ENCODE peak calls at places on chromosomes 5 and 9, in six cellular contexts. One of them, this sample, is unnamed.

GRCh38 chr5:81590498-81591384 is 160.2 kb downstream of the SSBP2 start:
- DNase-seq in DND-41: no peak
- DNase-seq in transverse colon: no peak
- DNase-seq in Caco-2: no peak
- DNase-seq in GM20000: no peak
- DNase-seq in pancreas: no peak
- DNase-seq in this sample: no peak

GRCh38 chr9:72856985-72857631 is 95.7 kb downstream of the ALDH1A1 start:
- DNase-seq in DND-41: peak
- DNase-seq in transverse colon: no peak
- DNase-seq in Caco-2: no peak
- DNase-seq in GM20000: peak
- DNase-seq in pancreas: no peak
- DNase-seq in this sample: peak

GRCh38 chr5:160349249-160349965 is 21.0 kb downstream of the C1QTNF2 start:
- DNase-seq in DND-41: no peak
- DNase-seq in transverse colon: no peak
- DNase-seq in Caco-2: no peak
- DNase-seq in GM20000: no peak
- DNase-seq in pancreas: no peak
- DNase-seq in this sample: no peak

GRCh38 chr5:131994533-131995226 is 16.8 kb downstream of the ACSL6 start:
- DNase-seq in DND-41: peak
- DNase-seq in transverse colon: no peak
- DNase-seq in Caco-2: no peak
- DNase-seq in GM20000: no peak
- DNase-seq in pancreas: no peak
- DNase-seq in this sample: no peak

GRCh38 chr9:114273461-114273881 is 49.4 kb upstream of the ORM1 start:
- DNase-seq in DND-41: no peak
- DNase-seq in transverse colon: no peak
- DNase-seq in Caco-2: peak
- DNase-seq in GM20000: no peak
- DNase-seq in pancreas: no peak
- DNase-seq in this sample: no peak

GRCh38 chr5:23164971-23165370 is 311.8 kb upstream of the CDH12 start:
- DNase-seq in DND-41: no peak
- DNase-seq in transverse colon: no peak
- DNase-seq in Caco-2: no peak
- DNase-seq in GM20000: no peak
- DNase-seq in pancreas: no peak
- DNase-seq in this sample: no peak

GRCh38 chr9:117073539-117074336 is 341.1 kb downstream of the ASTN2 start:
- DNase-seq in DND-41: peak
- DNase-seq in transverse colon: no peak
- DNase-seq in Caco-2: peak
- DNase-seq in GM20000: peak
- DNase-seq in pancreas: no peak
- DNase-seq in this sample: peak

GRCh38 chr9:98142182-98142924 is 23.3 kb upstream of the TRIM14 start:
- DNase-seq in DND-41: no peak
- DNase-seq in transverse colon: peak
- DNase-seq in Caco-2: peak
- DNase-seq in GM20000: peak
- DNase-seq in pancreas: no peak
- DNase-seq in this sample: no peak

DNA sequence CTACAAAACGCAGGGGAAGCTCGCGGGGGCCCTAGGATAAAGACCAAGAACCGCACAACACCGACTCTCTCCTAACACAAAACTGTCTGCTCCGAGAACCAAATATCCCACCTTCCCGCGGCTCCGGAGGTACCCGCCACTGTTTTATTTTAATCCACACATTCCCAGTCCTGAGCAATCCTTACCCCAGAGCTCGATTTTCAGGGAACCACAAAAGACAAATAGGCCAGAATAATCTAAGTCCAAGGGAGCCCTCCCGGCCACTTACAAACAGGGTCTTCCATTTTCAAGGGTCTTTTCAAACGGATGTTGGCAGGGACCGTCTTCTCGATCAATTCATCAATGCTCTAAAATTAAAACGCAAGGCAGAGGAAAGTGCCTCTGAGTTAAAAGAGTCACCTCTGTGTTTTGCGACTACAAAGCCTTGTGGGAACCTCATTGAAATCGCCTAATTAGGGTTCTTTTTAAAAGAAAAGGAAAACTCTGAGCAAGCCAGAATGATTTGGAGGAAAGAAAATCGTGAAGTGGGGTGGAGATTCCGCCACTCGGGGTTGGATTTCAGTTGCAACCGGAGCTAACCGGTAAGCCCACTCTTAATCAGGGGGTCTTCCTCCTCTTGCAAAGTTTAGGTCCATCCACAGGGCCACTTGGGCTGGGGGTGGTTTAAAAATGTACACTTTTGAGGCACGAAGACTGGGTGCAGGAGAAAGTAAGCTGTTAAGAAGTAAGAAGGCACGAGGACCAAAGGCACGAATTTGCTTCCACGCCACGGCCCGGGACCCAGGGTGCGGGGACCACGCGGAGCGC is 980 bp downstream of the GLDC start:
- DNase-seq in DND-41: no peak
- DNase-seq in transverse colon: no peak
- DNase-seq in Caco-2: no peak
- DNase-seq in GM20000: peak
- DNase-seq in pancreas: no peak
- DNase-seq in this sample: no peak
- TF ChIP-seq CTCF in DND-41: no peak
- TF ChIP-seq CTCF in transverse colon: no peak
- TF ChIP-seq CTCF in Caco-2: no peak
- TF ChIP-seq CTCF in GM20000: no peak
- TF ChIP-seq CTCF in pancreas: no peak
- TF ChIP-seq CTCF in this sample: no peak

GRCh38 chr5:61353293-61353692 is 21.2 kb downstream of the ZSWIM6 start:
- DNase-seq in DND-41: no peak
- DNase-seq in transverse colon: no peak
- DNase-seq in Caco-2: no peak
- DNase-seq in GM20000: no peak
- DNase-seq in pancreas: no peak
- DNase-seq in this sample: no peak

GRCh38 chr5:61352612-61353156 is 20.6 kb downstream of the ZSWIM6 start:
- DNase-seq in DND-41: no peak
- DNase-seq in transverse colon: no peak
- DNase-seq in Caco-2: no peak
- DNase-seq in GM20000: no peak
- DNase-seq in pancreas: no peak
- DNase-seq in this sample: no peak

GRCh38 chr5:61362796-61363364 is 30.8 kb downstream of the ZSWIM6 start:
- DNase-seq in DND-41: no peak
- DNase-seq in transverse colon: no peak
- DNase-seq in Caco-2: no peak
- DNase-seq in GM20000: no peak
- DNase-seq in pancreas: no peak
- DNase-seq in this sample: peak

GRCh38 chr5:61354199-61354598 is 22.1 kb downstream of the ZSWIM6 start:
- DNase-seq in DND-41: no peak
- DNase-seq in transverse colon: no peak
- DNase-seq in Caco-2: no peak
- DNase-seq in GM20000: no peak
- DNase-seq in pancreas: no peak
- DNase-seq in this sample: no peak

DNA sequence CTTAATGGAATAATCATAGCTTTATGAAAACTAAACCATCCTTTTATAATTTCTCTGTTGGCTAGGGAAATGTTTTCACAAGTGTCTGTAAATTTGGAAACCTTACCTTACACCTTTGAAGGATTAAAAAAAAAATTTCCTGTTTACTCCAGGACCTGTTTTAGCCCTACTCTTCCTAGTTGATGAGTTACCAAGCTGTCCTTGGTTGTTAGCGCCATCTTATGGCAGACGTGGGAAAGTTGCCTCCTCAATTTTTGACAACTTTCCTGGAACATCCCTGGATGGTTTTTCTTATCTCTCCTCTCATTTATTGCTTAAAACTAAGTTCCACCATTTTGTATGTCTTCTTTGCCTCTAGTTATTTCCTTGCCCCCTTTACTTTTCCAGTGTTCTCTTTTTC is 25.7 kb downstream of the ZSWIM6 start:
- DNase-seq in DND-41: no peak
- DNase-seq in transverse colon: no peak
- DNase-seq in Caco-2: no peak
- DNase-seq in GM20000: no peak
- DNase-seq in pancreas: no peak
- DNase-seq in this sample: peak
- TF ChIP-seq CTCF in DND-41: peak
- TF ChIP-seq CTCF in transverse colon: peak
- TF ChIP-seq CTCF in Caco-2: peak
- TF ChIP-seq CTCF in GM20000: no peak
- TF ChIP-seq CTCF in pancreas: no peak
- TF ChIP-seq CTCF in this sample: peak

DNA sequence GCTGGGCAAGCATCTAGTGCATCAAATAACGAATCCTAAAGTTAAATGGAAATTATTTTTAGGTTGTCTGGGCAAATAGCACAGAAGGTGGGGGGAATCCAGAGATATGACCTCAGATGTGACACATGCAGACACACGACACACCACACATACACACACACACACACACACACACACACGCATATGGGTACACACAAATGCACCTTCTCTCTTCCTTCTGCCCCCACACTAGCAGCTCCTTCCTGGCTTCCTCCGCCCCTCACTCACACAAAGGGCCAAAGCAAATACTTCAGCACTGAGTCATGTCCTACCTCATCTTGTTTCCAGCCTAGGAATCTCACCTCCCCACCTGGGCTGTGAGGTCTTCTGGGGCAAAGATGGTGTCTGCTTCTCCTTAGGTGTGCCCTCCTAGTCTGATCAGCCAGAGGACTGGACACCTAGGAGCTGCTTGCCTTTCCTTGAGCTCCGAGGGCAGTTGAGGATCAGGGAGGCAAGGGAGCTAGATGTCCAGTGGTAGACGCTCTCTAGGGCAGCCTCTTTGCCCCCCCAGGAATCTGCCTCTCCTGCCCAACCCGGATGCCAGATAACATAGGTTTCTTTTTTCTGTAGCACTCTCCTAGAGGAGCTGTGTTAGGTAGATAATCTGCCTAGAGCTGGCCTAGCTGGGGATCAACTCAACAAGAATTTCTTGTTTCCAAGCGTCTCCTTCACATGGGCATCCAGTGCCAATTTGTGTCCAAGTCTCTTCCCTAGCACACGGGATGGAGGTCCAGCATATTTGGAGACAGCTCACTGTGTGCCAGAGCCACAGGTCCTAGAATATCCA is 14.3 kb upstream of the JADE2 start:
- DNase-seq in DND-41: no peak
- DNase-seq in transverse colon: no peak
- DNase-seq in Caco-2: peak
- DNase-seq in GM20000: no peak
- DNase-seq in pancreas: no peak
- DNase-seq in this sample: peak
- TF ChIP-seq CTCF in DND-41: no peak
- TF ChIP-seq CTCF in transverse colon: no peak
- TF ChIP-seq CTCF in Caco-2: no peak
- TF ChIP-seq CTCF in GM20000: no peak
- TF ChIP-seq CTCF in pancreas: no peak
- TF ChIP-seq CTCF in this sample: no peak

GRCh38 chr5:137580030-137580429 is 80.9 kb upstream of the SPOCK1 start:
- DNase-seq in DND-41: no peak
- DNase-seq in transverse colon: no peak
- DNase-seq in Caco-2: no peak
- DNase-seq in GM20000: peak
- DNase-seq in pancreas: no peak
- DNase-seq in this sample: no peak
- TF ChIP-seq CTCF in DND-41: peak
- TF ChIP-seq CTCF in transverse colon: no peak
- TF ChIP-seq CTCF in Caco-2: peak
- TF ChIP-seq CTCF in GM20000: no peak
- TF ChIP-seq CTCF in pancreas: no peak
- TF ChIP-seq CTCF in this sample: no peak

GRCh38 chr9:136996361-136997281 is at the start of gene CLIC3:
- DNase-seq in DND-41: peak
- DNase-seq in transverse colon: peak
- DNase-seq in Caco-2: peak
- DNase-seq in GM20000: no peak
- DNase-seq in pancreas: no peak
- DNase-seq in this sample: peak

GRCh38 chr9:136995370-136995769 is 998 bp downstream of the CLIC3 start:
- DNase-seq in DND-41: no peak
- DNase-seq in transverse colon: no peak
- DNase-seq in Caco-2: no peak
- DNase-seq in GM20000: no peak
- DNase-seq in pancreas: no peak
- DNase-seq in this sample: no peak

GRCh38 chr9:136995772-136996308 is 528 bp downstream of the CLIC3 start:
- DNase-seq in DND-41: no peak
- DNase-seq in transverse colon: no peak
- DNase-seq in Caco-2: no peak
- DNase-seq in GM20000: no peak
- DNase-seq in pancreas: no peak
- DNase-seq in this sample: no peak

GRCh38 chr9:136997355-136997754 is 987 bp upstream of the CLIC3 start:
- DNase-seq in DND-41: no peak
- DNase-seq in transverse colon: no peak
- DNase-seq in Caco-2: no peak
- DNase-seq in GM20000: no peak
- DNase-seq in pancreas: no peak
- DNase-seq in this sample: no peak

GRCh38 chr9:136997830-136998234 is 1.5 kb upstream of the CLIC3 start:
- DNase-seq in DND-41: no peak
- DNase-seq in transverse colon: peak
- DNase-seq in Caco-2: no peak
- DNase-seq in GM20000: no peak
- DNase-seq in pancreas: no peak
- DNase-seq in this sample: peak
- TF ChIP-seq CTCF in DND-41: no peak
- TF ChIP-seq CTCF in transverse colon: no peak
- TF ChIP-seq CTCF in Caco-2: no peak
- TF ChIP-seq CTCF in GM20000: no peak
- TF ChIP-seq CTCF in pancreas: no peak
- TF ChIP-seq CTCF in this sample: no peak

GRCh38 chr5:101009758-101010519 is 106.9 kb upstream of the ST8SIA4 start:
- DNase-seq in DND-41: no peak
- DNase-seq in transverse colon: no peak
- DNase-seq in Caco-2: no peak
- DNase-seq in GM20000: no peak
- DNase-seq in pancreas: no peak
- DNase-seq in this sample: no peak

GRCh38 chr5:101018299-101018698 is 115.2 kb upstream of the ST8SIA4 start:
- DNase-seq in DND-41: no peak
- DNase-seq in transverse colon: no peak
- DNase-seq in Caco-2: no peak
- DNase-seq in GM20000: no peak
- DNase-seq in pancreas: no peak
- DNase-seq in this sample: no peak

GRCh38 chr5:101012880-101013279 is 109.8 kb upstream of the ST8SIA4 start:
- DNase-seq in DND-41: no peak
- DNase-seq in transverse colon: no peak
- DNase-seq in Caco-2: no peak
- DNase-seq in GM20000: no peak
- DNase-seq in pancreas: no peak
- DNase-seq in this sample: peak
- TF ChIP-seq CTCF in DND-41: peak
- TF ChIP-seq CTCF in transverse colon: no peak
- TF ChIP-seq CTCF in Caco-2: peak
- TF ChIP-seq CTCF in GM20000: no peak
- TF ChIP-seq CTCF in pancreas: no peak
- TF ChIP-seq CTCF in this sample: no peak

This sample was measured in activated CD8-positive, alpha-beta T cell treated with anti-CD3 and anti-CD28 coated beads for 36 hours.